ENCODE peak calls at places on chromosomes 3 and 15, in four cellular contexts. S, M, H and I are unnamed samples.

GRCh38 chr15:38253448-38253847 is 812 bp downstream of the SPRED1 start:
- DNase-seq in S (no peak), M (no peak), H (no peak), I (no peak)

GRCh38 chr3:175020101-175020500 is 161.0 kb downstream of the NAALADL2 start:
- DNase-seq in S (no peak), M (no peak), H (no peak), I (no peak)

GRCh38 chr3:117589454-117589853 is 879.9 kb downstream of the TUSC7 start:
- DNase-seq in S (no peak), M (no peak), H (no peak), I (no peak)

GRCh38 chr3:73144276-73144675 is 82.8 kb downstream of the EBLN2 start:
- DNase-seq in S (no peak), M (no peak), H (no peak), I (peak)

GRCh38 chr3:123447749-123448502 is 964 bp downstream of the ADCY5 start:
- DNase-seq in S (peak), M (peak), H (no peak), I (no peak)

GRCh38 chr3:157204431-157204830 is 44.5 kb upstream of the CCNL1 start:
- DNase-seq in S (no peak), M (no peak), H (no peak), I (no peak)

GRCh38 chr3:114112696-114113095 is 56.2 kb downstream of the QTRT2 start:
- DNase-seq in S (no peak), M (no peak), H (no peak), I (no peak)

GRCh38 chr15:64070965-64071851 is 22.4 kb downstream of the CIAO2A start:
- DNase-seq in S (no peak), M (peak), H (no peak), I (peak)

GRCh38 chr3:156642750-156643728 is 31.4 kb upstream of the TIPARP start:
- DNase-seq in S (no peak), M (no peak), H (no peak), I (no peak)

GRCh38 chr3:52367891-52368880 is 52.1 kb downstream of the DNAH1 start:
- DNase-seq in S (no peak), M (no peak), H (no peak), I (no peak)

GRCh38 chr15:30929064-30929669 is 25.5 kb downstream of the FAN1 start:
- DNase-seq in S (no peak), M (no peak), H (no peak), I (no peak)

GRCh38 chr3:101042996-101043686 is 49.9 kb upstream of the ABI3BP start:
- DNase-seq in S (no peak), M (no peak), H (no peak), I (no peak)

GRCh38 chr3:186998937-186999368 is 68.6 kb downstream of the ST6GAL1 start:
- DNase-seq in S (no peak), M (no peak), H (no peak), I (no peak)

GRCh38 chr3:196513697-196514349 is 1.3 kb downstream of the SMCO1 start:
- DNase-seq in S (no peak), M (no peak), H (no peak), I (no peak)

GRCh38 chr15:72117448-72117697 is 577 bp downstream of the MYO9A start:
- DNase-seq in S (peak), M (peak), H (peak), I (peak)

GRCh38 chr3:141807277-141808038 is 44.2 kb downstream of the GRK7 start:
- DNase-seq in S (no peak), M (no peak), H (no peak), I (no peak)

GRCh38 chr15:42140383-42141070 is 15.9 kb downstream of the PLA2G4F start:
- DNase-seq in S (no peak), M (no peak), H (no peak), I (no peak)

GRCh38 chr3:61594144-61594977 is 33.0 kb downstream of the PTPRG start:
- DNase-seq in S (no peak), M (no peak), H (no peak), I (no peak)

GRCh38 chr15:90042766-90043525 is 41.8 kb downstream of the ZNF710 start:
- DNase-seq in S (no peak), M (peak), H (no peak), I (no peak)

GRCh38 chr3:31565288-31565687 is 32.6 kb downstream of the STT3B start:
- DNase-seq in S (no peak), M (no peak), H (no peak), I (no peak)

GRCh38 chr3:126307591-126308393 is 49.4 kb downstream of the KLF15 start:
- DNase-seq in S (no peak), M (peak), H (no peak), I (no peak)

GRCh38 chr15:98012354-98012753 is 51.9 kb downstream of the ARRDC4 start:
- DNase-seq in S (no peak), M (no peak), H (no peak), I (no peak)

GRCh38 chr3:194364314-194364651 is 5.3 kb downstream of the LRRC15 start:
- DNase-seq in S (no peak), M (no peak), H (no peak), I (no peak)

GRCh38 chr3:127182848-127183714 is 9.8 kb upstream of the PRR23E start:
- DNase-seq in S (peak), M (peak), H (no peak), I (no peak)

GRCh38 chr15:43550527-43551363 is 33.3 kb downstream of the MAP1A start:
- DNase-seq in S (no peak), M (no peak), H (no peak), I (no peak)